ENCODE peak calls at places on chromosomes 16 and 17, in five cellular contexts. T is cortex of kidney; F is activated gamma-delta T cell treated with Interleukin-2 at 50 U/mL for 16 hours; B is activated CD8-positive, alpha-beta memory T cell treated with anti-CD3 and anti-CD28 coated beads for 48 hours; M is activated naive CD8-positive, alpha-beta T cell treated with anti-CD3 and anti-CD28 coated beads, Interleukin-2, amount 50 U/mL, for 24 hours. O is an unnamed sample.

GRCh38 chr16:88975511-88976061 is 1.4 kb downstream of the CBFA2T3 start:
- DNase-seq in T (no peak), F (no peak), B (no peak), M (no peak), O (peak; percentile 42)

GRCh38 chr17:3012926-3013581 is 50.4 kb downstream of the OR1D5 start:
- DNase-seq in T (no peak), F (peak; percentile 59), B (peak; percentile 24), M (peak; percentile 65), O (peak; percentile 65)

GRCh38 chr17:30200086-30200485 is 35.4 kb downstream of the SLC6A4 start:
- DNase-seq in T (no peak), F (no peak), B (no peak), M (no peak), O (no peak)

GRCh38 chr16:2520097-2520783 is at the start of gene AMDHD2:
- DNase-seq in T (no peak), F (peak; percentile 84), B (peak; percentile 78), M (peak; percentile 92), O (peak; percentile 95)

GRCh38 chr16:48335961-48336360 is 49.3 kb downstream of the SIAH1 start:
- DNase-seq in T (no peak), F (no peak), B (no peak), M (no peak), O (no peak)

GRCh38 chr17:39672522-39673334 is 4.5 kb downstream of the PNMT start:
- DNase-seq in T (no peak), F (no peak), B (no peak), M (no peak), O (no peak)

GRCh38 chr17:79545251-79546005 is 65.4 kb downstream of the RBFOX3 start:
- DNase-seq in T (no peak), F (no peak), B (no peak), M (no peak), O (no peak)

GRCh38 chr16:30949655-30950515 is 1.0 kb downstream of the ORAI3 start:
- DNase-seq in T (no peak), F (no peak), B (no peak), M (peak; percentile 64), O (peak; percentile 82)

GRCh38 chr17:43645765-43646481 is 15.8 kb downstream of the MEOX1 start:
- DNase-seq in T (no peak), F (no peak), B (no peak), M (peak; percentile 29), O (no peak)

GRCh38 chr16:88781140-88782077 is 3.6 kb downstream of the PIEZO1 start:
- DNase-seq in T (no peak), F (peak; percentile 56), B (no peak), M (peak; percentile 65), O (no peak)

GRCh38 chr16:88769617-88770458 is 15.2 kb downstream of the PIEZO1 start:
- DNase-seq in T (no peak), F (no peak), B (no peak), M (peak; percentile 42), O (peak; percentile 88)

GRCh38 chr17:42568341-42569111 is 1.6 kb downstream of the MLX start:
- DNase-seq in T (no peak), F (no peak), B (no peak), M (no peak), O (no peak)

GRCh38 chr17:58307468-58308172 is 21.0 kb downstream of the TSPOAP1 start:
- DNase-seq in T (no peak), F (no peak), B (no peak), M (no peak), O (no peak)

GRCh38 chr16:626787-627457 is 3.9 kb upstream of the WFIKKN1 start:
- DNase-seq in T (no peak), F (no peak), B (no peak), M (no peak), O (peak; percentile 55)

GRCh38 chr16:30984669-30985400 is at the start of gene HSD3B7:
- DNase-seq in T (no peak), F (peak; percentile 81), B (peak; percentile 89), M (peak; percentile 91), O (peak; percentile 93)

GRCh38 chr17:16444258-16444886 is 29.0 kb downstream of the TRPV2 start:
- DNase-seq in T (no peak), F (no peak), B (no peak), M (peak; percentile 46), O (peak; percentile 45)

GRCh38 chr17:14297161-14297851 is 3.6 kb upstream of the HS3ST3B1 start:
- DNase-seq in T (no peak), F (peak; percentile 35), B (no peak), M (peak; percentile 50), O (no peak)